ENCODE peak calls at places on chromosomes 2 and 18, in four cellular contexts. T is OCI-LY7, C is HepG2, A is heart left ventricle. D is an unnamed sample.
A peak's percentile ranks its signal among the peaks of the same experiment; 100 is the strongest.

GRCh38 chr2:127324635-127325034 is 30.7 kb upstream of the ERCC3 start:
- DNase-seq in C (peak; percentile 59), A (no peak), T (peak; percentile 55), D (no peak)

GRCh38 chr2:44579837-44580230 is 218.1 kb downstream of the CAMKMT start:
- DNase-seq in T (no peak), C (no peak), A (no peak), D (no peak)

GRCh38 chr2:144707927-144708326 is 188.0 kb upstream of the ZEB2 start:
- DNase-seq in A (no peak), T (no peak), C (no peak), D (no peak)

GRCh38 chr2:149732001-149732685 is 144.6 kb upstream of the MMADHC start:
- DNase-seq in T (no peak), A (no peak), C (no peak), D (no peak)

GRCh38 chr2:186135697-186136096 is 350.4 kb upstream of the ZC3H15 start:
- DNase-seq in A (no peak), C (no peak), T (no peak), D (no peak)

GRCh38 chr2:83112863-83113262 is 1346.2 kb downstream of the SUCLG1 start:
- DNase-seq in A (no peak), C (no peak), T (no peak), D (no peak)

GRCh38 chr2:2260691-2261268 is 70.3 kb downstream of the MYT1L start:
- DNase-seq in C (no peak), T (no peak), A (no peak), D (no peak)

GRCh38 chr18:68440433-68440832 is 274.5 kb downstream of the TMX3 start:
- DNase-seq in T (no peak), A (no peak), C (no peak), D (no peak)

GRCh38 chr2:7539760-7540159 is 622.5 kb downstream of the RNF144A start:
- DNase-seq in T (no peak), A (no peak), C (no peak), D (no peak)

GRCh38 chr18:79803611-79804051 is 5.9 kb downstream of the KCNG2 start:
- DNase-seq in C (no peak), T (no peak), A (no peak), D (no peak)

GRCh38 chr2:69272803-69273471 is 114.1 kb downstream of the GFPT1 start:
- DNase-seq in A (no peak), C (peak; percentile 90), T (no peak), D (no peak)

GRCh38 chr18:48842259-48843061 is 108.3 kb downstream of the SMAD7 start:
- DNase-seq in T (peak; percentile 45), A (peak; percentile 59), C (no peak), D (peak; percentile 41)

GRCh38 chr18:50807199-50807598 is 12.6 kb downstream of the MRO start:
- DNase-seq in A (no peak), T (no peak), C (no peak), D (no peak)

GRCh38 chr18:63175264-63175663 is 144.3 kb downstream of the BCL2 start:
- DNase-seq in C (no peak), A (no peak), T (no peak), D (no peak)

GRCh38 chr2:197304556-197305011 is 6.0 kb downstream of the ANKRD44 start:
- DNase-seq in A (no peak), C (no peak), T (peak; percentile 26), D (no peak)

GRCh38 chr2:222320441-222321395 is 21.9 kb upstream of the PAX3 start:
- DNase-seq in C (no peak), T (no peak), A (no peak), D (no peak)

GRCh38 chr2:157052685-157053224 is 204.8 kb upstream of the GALNT5 start:
- DNase-seq in T (no peak), A (no peak), C (peak; percentile 91), D (no peak)

GRCh38 chr2:161745866-161746614 is 121.8 kb downstream of the SLC4A10 start:
- DNase-seq in C (no peak), T (no peak), A (no peak), D (no peak)

GRCh38 chr18:63707816-63708215 is 5.1 kb downstream of the SERPINB11 start:
- DNase-seq in C (no peak), T (no peak), A (no peak), D (no peak)

GRCh38 chr2:223459328-223459939 is 142.7 kb downstream of the SCG2 start:
- DNase-seq in C (no peak), T (peak; percentile 37), A (no peak), D (no peak)

GRCh38 chr2:70995227-70995729 is 605 bp upstream of the TEX261 start:
- DNase-seq in T (peak; percentile 83), C (peak; percentile 78), A (no peak), D (no peak)

GRCh38 chr2:114548151-114548550 is 105.7 kb downstream of the DPP10 start:
- DNase-seq in A (no peak), C (no peak), T (no peak), D (no peak)

GRCh38 chr2:1693723-1694122 is 50.6 kb downstream of the PXDN start:
- DNase-seq in A (no peak), C (no peak), T (no peak), D (no peak)

GRCh38 chr2:232026941-232027340 is 65.4 kb downstream of the DIS3L2 start:
- DNase-seq in T (no peak), A (no peak), C (no peak), D (no peak)

GRCh38 chr2:110105608-110106467 is 9.8 kb downstream of the MALL start:
- DNase-seq in A (no peak), T (no peak), C (peak; percentile 45), D (no peak)

GRCh38 chr2:10271509-10271908 is 31.2 kb upstream of the HPCAL1 start:
- DNase-seq in A (no peak), T (no peak), C (no peak), D (no peak)

GRCh38 chr2:148721991-148722777 is 77.6 kb downstream of the EPC2 start:
- DNase-seq in A (no peak), C (no peak), T (no peak), D (no peak)

GRCh38 chr2:98487806-98488189 is 43.1 kb downstream of the INPP4A start:
- DNase-seq in C (peak; percentile 66), T (peak; percentile 59), A (no peak), D (no peak)

GRCh38 chr2:97699765-97700444 is 13.5 kb upstream of the ZAP70 start:
- DNase-seq in C (peak; percentile 68), T (peak; percentile 68), A (peak; percentile 48), D (no peak)

GRCh38 chr2:86825728-86826386 is 35.1 kb upstream of the CD8A start:
- DNase-seq in T (no peak), A (no peak), C (no peak), D (no peak)

GRCh38 chr2:134216152-134216829 is 37.6 kb upstream of the MGAT5 start:
- DNase-seq in C (no peak), T (no peak), A (no peak), D (no peak)

GRCh38 chr18:54532962-54533361 is 58.1 kb upstream of the DYNAP start:
- DNase-seq in A (no peak), C (no peak), T (peak; percentile 12), D (no peak)

GRCh38 chr2:5959836-5960820 is 267.9 kb downstream of the SOX11 start:
- DNase-seq in C (no peak), A (no peak), T (no peak), D (no peak)

DNA sequence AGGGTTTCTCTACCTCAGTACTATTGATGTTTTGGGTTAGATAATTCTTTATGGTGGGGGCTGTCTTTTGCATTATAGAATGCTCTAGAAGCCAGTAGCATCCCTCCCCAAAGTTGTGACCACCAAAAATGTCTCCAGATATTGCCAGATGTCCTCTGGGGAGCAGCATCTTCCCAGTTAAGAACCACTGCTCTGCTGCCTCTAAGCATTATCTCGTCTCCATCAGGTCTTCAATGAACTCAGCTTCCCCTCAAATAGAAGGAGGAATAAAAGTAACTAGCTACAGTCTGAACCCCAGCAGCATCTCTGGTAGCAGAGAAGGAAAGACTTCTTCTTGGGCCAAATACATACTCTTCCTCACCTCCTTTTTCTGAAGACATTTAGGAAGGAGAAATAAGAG is 244.1 kb downstream of the AGPS start:
- DNase-seq in T (no peak), C (no peak), A (no peak), D (no peak)
- TF ChIP-seq CTCF in T (peak; percentile 16), C (no peak), A (no peak), D (no peak)

GRCh38 chr18:9735238-9735637 is 27.1 kb downstream of the RAB31 start:
- DNase-seq in A (no peak), T (no peak), C (peak; percentile 54), D (no peak)

GRCh38 chr18:9736942-9737813 is 29.1 kb downstream of the RAB31 start:
- DNase-seq in A (no peak), C (no peak), T (no peak), D (no peak)

GRCh38 chr18:9735879-9736278 is 27.8 kb downstream of the RAB31 start:
- DNase-seq in A (no peak), T (no peak), C (no peak), D (no peak)

GRCh38 chr18:9737814-9738160 is 29.7 kb downstream of the RAB31 start:
- DNase-seq in C (no peak), T (no peak), A (no peak), D (peak; percentile 26)

GRCh38 chr18:9736445-9736844 is 28.3 kb downstream of the RAB31 start:
- DNase-seq in C (no peak), T (no peak), A (no peak), D (no peak)
- H3K4me1 ChIP-seq in C (peaks cover 38% of the 10 kb centered on the region), T (no peaks in the 10 kb centered on the region), A (no peaks in the 10 kb centered on the region), D (no peaks in the 10 kb centered on the region)

GRCh38 chr2:53407363-53408080 is 360.1 kb upstream of the CHAC2 start:
- DNase-seq in T (no peak), C (no peak), A (no peak), D (no peak)

GRCh38 chr2:53403836-53404413 is 363.7 kb upstream of the CHAC2 start:
- DNase-seq in A (no peak), T (no peak), C (no peak), D (no peak)
- H3K27ac ChIP-seq in A (no peak overlapping the region), T (no peak overlapping the region), C (no peak overlapping the region), D (no peak overlapping the region)

DNA sequence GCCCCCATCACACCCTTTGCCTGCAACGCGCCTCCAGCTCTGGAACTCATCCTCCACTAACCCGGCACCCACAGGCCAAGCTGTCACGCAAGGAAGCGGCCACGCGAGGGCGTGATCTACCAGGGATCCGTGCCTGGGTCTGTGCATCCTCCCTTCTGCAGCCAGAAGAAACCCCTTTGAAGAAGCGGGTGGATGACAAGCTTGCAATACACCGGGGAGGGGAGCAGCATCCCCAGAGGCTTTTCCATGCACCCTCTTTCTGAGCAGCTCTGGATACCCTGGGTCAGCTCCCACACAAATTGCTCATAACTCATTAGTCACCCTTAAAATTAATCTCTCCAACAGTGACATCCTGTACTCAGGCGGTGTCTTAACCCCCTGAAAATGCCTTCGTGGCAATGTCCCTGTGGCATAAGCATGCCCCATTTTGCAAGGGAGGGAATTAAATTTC is 47.6 kb downstream of the PDCL3 start:
- DNase-seq in A (peak; percentile 55), C (peak; percentile 36), T (peak; percentile 50), D (peak; percentile 77)
- TF ChIP-seq CTCF in A (peak; percentile 55), C (peak; percentile 94), T (peak; percentile 77), D (peak; percentile 61)

D was measured in uterus.